ENCODE peak calls at places on chromosomes 6 and 20, in six cellular contexts. One of them, this sample, is unnamed.

GRCh38 chr20:51399138-51399890 is 143.2 kb downstream of the NFATC2 start:
- DNase-seq in BJ: no peak
- DNase-seq in MV-4-11: no peak
- DNase-seq in A172: no peak
- DNase-seq in heart left ventricle: no peak
- DNase-seq in fibroblast of the conjunctiva: no peak
- DNase-seq in this sample: no peak

GRCh38 chr6:48426636-48427035 is 315.6 kb upstream of the PTCHD4 start:
- DNase-seq in BJ: peak; percentile 64
- DNase-seq in fibroblast of the conjunctiva: peak; percentile 70
- DNase-seq in heart left ventricle: no peak
- DNase-seq in A172: peak; percentile 71
- DNase-seq in MV-4-11: peak; percentile 51
- DNase-seq in this sample: no peak

GRCh38 chr20:1434571-1435336 is 31.9 kb downstream of the NSFL1C start:
- DNase-seq in A172: peak; percentile 98
- DNase-seq in BJ: no peak
- DNase-seq in fibroblast of the conjunctiva: peak; percentile 49
- DNase-seq in heart left ventricle: peak; percentile 42
- DNase-seq in MV-4-11: peak; percentile 96
- DNase-seq in this sample: no peak

GRCh38 chr6:136987526-136987925 is 57.2 kb downstream of the IL20RA start:
- DNase-seq in MV-4-11: no peak
- DNase-seq in BJ: no peak
- DNase-seq in heart left ventricle: no peak
- DNase-seq in A172: no peak
- DNase-seq in fibroblast of the conjunctiva: no peak
- DNase-seq in this sample: no peak

GRCh38 chr20:10659651-10660601 is 13.9 kb downstream of the JAG1 start:
- DNase-seq in BJ: no peak
- DNase-seq in heart left ventricle: peak; percentile 18
- DNase-seq in A172: no peak
- DNase-seq in MV-4-11: no peak
- DNase-seq in fibroblast of the conjunctiva: no peak
- DNase-seq in this sample: no peak

GRCh38 chr6:67698534-67698933 is 936.5 kb upstream of the ADGRB3 start:
- DNase-seq in heart left ventricle: no peak
- DNase-seq in MV-4-11: no peak
- DNase-seq in fibroblast of the conjunctiva: no peak
- DNase-seq in A172: no peak
- DNase-seq in BJ: no peak
- DNase-seq in this sample: no peak

GRCh38 chr6:129432738-129433137 is 277.2 kb downstream of the ARHGAP18 start:
- DNase-seq in A172: no peak
- DNase-seq in MV-4-11: no peak
- DNase-seq in fibroblast of the conjunctiva: no peak
- DNase-seq in BJ: no peak
- DNase-seq in heart left ventricle: no peak
- DNase-seq in this sample: no peak

GRCh38 chr20:25547999-25548398 is 37.3 kb downstream of the NINL start:
- DNase-seq in A172: no peak
- DNase-seq in heart left ventricle: no peak
- DNase-seq in fibroblast of the conjunctiva: no peak
- DNase-seq in MV-4-11: no peak
- DNase-seq in BJ: no peak
- DNase-seq in this sample: no peak

GRCh38 chr20:9590189-9590588 is 75.8 kb downstream of the LAMP5 start:
- DNase-seq in fibroblast of the conjunctiva: peak; percentile 28
- DNase-seq in A172: no peak
- DNase-seq in heart left ventricle: no peak
- DNase-seq in MV-4-11: peak; percentile 11
- DNase-seq in BJ: no peak
- DNase-seq in this sample: no peak

GRCh38 chr6:6915813-6916547 is 191.8 kb upstream of the RREB1 start:
- DNase-seq in MV-4-11: peak; percentile 86
- DNase-seq in A172: no peak
- DNase-seq in BJ: no peak
- DNase-seq in heart left ventricle: peak; percentile 39
- DNase-seq in fibroblast of the conjunctiva: peak; percentile 76
- DNase-seq in this sample: peak; percentile 75

GRCh38 chr6:97850458-97851218 is 567.6 kb upstream of the MMS22L start:
- DNase-seq in A172: peak; percentile 34
- DNase-seq in heart left ventricle: no peak
- DNase-seq in BJ: no peak
- DNase-seq in fibroblast of the conjunctiva: peak; percentile 21
- DNase-seq in MV-4-11: no peak
- DNase-seq in this sample: no peak

GRCh38 chr6:149233056-149233715 is 84.3 kb upstream of the TAB2 start:
- DNase-seq in MV-4-11: no peak
- DNase-seq in BJ: peak; percentile 72
- DNase-seq in A172: peak; percentile 97
- DNase-seq in heart left ventricle: no peak
- DNase-seq in fibroblast of the conjunctiva: peak; percentile 55
- DNase-seq in this sample: no peak

GRCh38 chr6:56902551-56903464 is 52.1 kb upstream of the BEND6 start:
- DNase-seq in fibroblast of the conjunctiva: peak; percentile 51
- DNase-seq in heart left ventricle: peak; percentile 19
- DNase-seq in MV-4-11: peak; percentile 79
- DNase-seq in BJ: no peak
- DNase-seq in A172: peak; percentile 41
- DNase-seq in this sample: no peak

GRCh38 chr20:10536531-10536930 is 101.4 kb downstream of the SLX4IP start:
- DNase-seq in fibroblast of the conjunctiva: no peak
- DNase-seq in MV-4-11: no peak
- DNase-seq in BJ: no peak
- DNase-seq in A172: no peak
- DNase-seq in heart left ventricle: no peak
- DNase-seq in this sample: no peak

GRCh38 chr6:13457577-13457976 is 29.8 kb downstream of the GFOD1 start:
- DNase-seq in MV-4-11: no peak
- DNase-seq in A172: no peak
- DNase-seq in heart left ventricle: no peak
- DNase-seq in BJ: no peak
- DNase-seq in fibroblast of the conjunctiva: no peak
- DNase-seq in this sample: peak; percentile 65

GRCh38 chr6:166541366-166541765 is 45.1 kb downstream of the RAMACL start:
- DNase-seq in A172: no peak
- DNase-seq in MV-4-11: no peak
- DNase-seq in fibroblast of the conjunctiva: no peak
- DNase-seq in heart left ventricle: no peak
- DNase-seq in BJ: no peak
- DNase-seq in this sample: no peak

GRCh38 chr6:165843568-165844113 is 180.6 kb upstream of the PDE10A start:
- DNase-seq in A172: no peak
- DNase-seq in heart left ventricle: no peak
- DNase-seq in MV-4-11: no peak
- DNase-seq in fibroblast of the conjunctiva: no peak
- DNase-seq in BJ: no peak
- DNase-seq in this sample: no peak

GRCh38 chr6:1820165-1820564 is 210.4 kb downstream of the FOXC1 start:
- DNase-seq in fibroblast of the conjunctiva: no peak
- DNase-seq in BJ: peak; percentile 76
- DNase-seq in heart left ventricle: no peak
- DNase-seq in MV-4-11: no peak
- DNase-seq in A172: no peak
- DNase-seq in this sample: no peak

GRCh38 chr6:40042232-40042631 is 108.0 kb upstream of the MOCS1 start:
- DNase-seq in MV-4-11: no peak
- DNase-seq in BJ: no peak
- DNase-seq in A172: no peak
- DNase-seq in heart left ventricle: no peak
- DNase-seq in fibroblast of the conjunctiva: no peak
- DNase-seq in this sample: no peak

This sample was measured in Right ventricle myocardium superior.